ENCODE peak calls at places on chromosomes 16 and 17, in six cellular contexts. T, P, G, J, X and O are unnamed samples.

GRCh38 chr17:48429638-48430586 is at the start of gene SKAP1:
- DNase-seq in J (no peak), P (peak), T (no peak), G (peak), X (peak), O (no peak)

GRCh38 chr17:62626719-62627218 is 701 bp upstream of the MRC2 start:
- DNase-seq in T (no peak), P (no peak), G (no peak), J (no peak), X (no peak), O (no peak)

GRCh38 chr17:62801553-62801952 is 6.6 kb downstream of the MARCHF10 start:
- DNase-seq in G (no peak), X (no peak), P (no peak), T (no peak), J (no peak), O (no peak)

GRCh38 chr17:19996502-19996901 is 12.7 kb upstream of the SPECC1 start:
- DNase-seq in T (no peak), J (no peak), P (no peak), G (no peak), X (no peak), O (no peak)

GRCh38 chr17:39139137-39139516 is 12.3 kb downstream of the PLXDC1 start:
- DNase-seq in X (no peak), P (no peak), J (no peak), T (no peak), G (no peak), O (no peak)

GRCh38 chr17:57432507-57433277 is 176.4 kb downstream of the MSI2 start:
- DNase-seq in G (no peak), J (no peak), T (no peak), P (no peak), X (no peak), O (no peak)

GRCh38 chr17:48505788-48506187 is 25.0 kb downstream of the HOXB1 start:
- DNase-seq in X (peak), P (peak), T (no peak), J (no peak), G (peak), O (no peak)

GRCh38 chr17:75778861-75779249 is 5.8 kb upstream of the UNK start:
- DNase-seq in T (no peak), X (peak), G (no peak), P (no peak), J (peak), O (no peak)

GRCh38 chr17:70654706-70655105 is 485.4 kb downstream of the KCNJ2 start:
- DNase-seq in X (no peak), T (no peak), J (no peak), G (no peak), P (no peak), O (no peak)

GRCh38 chr17:42403150-42403549 is 14.9 kb upstream of the STAT3 start:
- DNase-seq in T (no peak), X (no peak), P (no peak), G (peak), J (no peak), O (no peak)
- H3K27ac ChIP-seq in T (no peak), X (no peak), P (no peak), G (no peak), J (no peak), O (no peak)

DNA sequence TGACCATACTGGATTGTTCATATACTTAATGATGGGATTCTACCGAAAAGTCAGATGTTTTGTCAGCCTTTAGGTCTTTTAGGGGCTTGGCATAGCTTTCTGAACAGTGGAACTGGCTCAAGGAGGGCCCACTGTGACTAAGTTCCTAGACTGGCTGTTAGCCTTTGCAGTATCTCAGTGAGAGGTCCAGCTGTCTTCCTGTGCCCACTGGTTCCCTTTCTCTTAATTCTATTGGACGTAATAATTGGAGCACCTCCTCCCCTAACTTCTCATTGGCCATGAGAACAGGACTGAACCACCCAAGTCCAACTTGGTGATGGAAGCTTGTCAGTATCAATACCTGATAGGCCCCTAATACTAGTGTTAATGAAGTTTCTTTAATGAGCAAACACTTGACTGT is 13.5 kb downstream of the KPNA2 start:
- DNase-seq in J (no peak), T (no peak), P (no peak), G (no peak), X (no peak), O (no peak)
- H3K27ac ChIP-seq in J (no peak), T (no peak), P (no peak), G (no peak), X (no peak), O (no peak)

GRCh38 chr16:77965346-77965745 is 57.0 kb upstream of the CLEC3A start:
- DNase-seq in T (no peak), G (no peak), X (no peak), J (no peak), P (no peak), O (no peak)
- H3K27ac ChIP-seq in T (no peak), G (no peak), X (no peak), J (no peak), P (no peak), O (no peak)

DNA sequence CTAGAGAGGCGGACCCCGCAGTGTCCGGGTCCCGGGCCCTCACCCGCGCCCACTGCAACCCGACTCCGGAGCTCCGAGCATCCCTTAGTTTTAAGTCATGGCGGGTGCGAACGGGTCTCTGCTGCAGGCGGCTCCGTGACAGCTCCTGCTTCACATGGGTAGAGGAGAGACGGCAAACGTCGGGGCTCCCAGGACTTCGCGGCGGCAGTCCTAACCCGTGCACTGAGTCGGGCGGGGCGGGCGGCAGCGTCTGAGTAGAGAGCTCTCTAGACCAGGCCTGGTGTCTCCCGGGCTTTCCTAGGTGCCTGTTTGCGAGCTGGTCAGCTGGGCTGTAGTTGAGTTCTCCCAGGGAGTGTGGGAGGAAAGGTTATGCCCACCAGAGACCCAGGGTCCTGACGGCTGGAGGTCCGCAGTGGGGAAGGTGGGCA is 345 bp downstream of the TSC2 start:
- DNase-seq in P (no peak), G (no peak), T (no peak), J (no peak), X (peak), O (no peak)
- H3K27ac ChIP-seq in P (peak), G (peak), T (peak), J (peak), X (no peak), O (peak)

GRCh38 chr17:40497704-40498103 is 3.7 kb downstream of the TNS4 start:
- DNase-seq in J (no peak), X (no peak), G (no peak), P (no peak), T (no peak), O (no peak)
- H3K27ac ChIP-seq in J (no peak), X (no peak), G (no peak), P (no peak), T (no peak), O (no peak)

DNA sequence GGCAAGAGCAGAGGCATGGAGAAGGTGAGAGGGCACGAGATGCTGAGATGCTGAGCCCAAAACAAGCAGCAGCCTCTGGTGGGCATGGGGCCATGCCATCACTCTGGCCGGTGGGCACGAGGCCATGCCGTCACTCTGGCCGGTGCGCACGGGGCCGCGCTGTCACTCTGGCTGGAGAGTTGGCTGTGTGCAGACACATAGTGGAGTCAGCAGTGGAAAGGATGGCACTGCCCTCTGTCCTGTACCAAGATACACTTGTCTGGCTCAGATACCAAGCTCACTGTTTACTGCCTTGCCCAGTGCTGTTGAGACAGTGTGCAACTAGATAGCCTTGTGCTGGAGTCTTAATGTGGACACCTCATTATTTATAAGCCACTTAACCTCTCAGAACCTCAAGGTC is 45.1 kb downstream of the CYB5D2 start:
- DNase-seq in J (no peak), P (no peak), G (no peak), T (no peak), X (no peak), O (no peak)
- H3K27ac ChIP-seq in J (no peak), P (no peak), G (no peak), T (no peak), X (no peak), O (no peak)

DNA sequence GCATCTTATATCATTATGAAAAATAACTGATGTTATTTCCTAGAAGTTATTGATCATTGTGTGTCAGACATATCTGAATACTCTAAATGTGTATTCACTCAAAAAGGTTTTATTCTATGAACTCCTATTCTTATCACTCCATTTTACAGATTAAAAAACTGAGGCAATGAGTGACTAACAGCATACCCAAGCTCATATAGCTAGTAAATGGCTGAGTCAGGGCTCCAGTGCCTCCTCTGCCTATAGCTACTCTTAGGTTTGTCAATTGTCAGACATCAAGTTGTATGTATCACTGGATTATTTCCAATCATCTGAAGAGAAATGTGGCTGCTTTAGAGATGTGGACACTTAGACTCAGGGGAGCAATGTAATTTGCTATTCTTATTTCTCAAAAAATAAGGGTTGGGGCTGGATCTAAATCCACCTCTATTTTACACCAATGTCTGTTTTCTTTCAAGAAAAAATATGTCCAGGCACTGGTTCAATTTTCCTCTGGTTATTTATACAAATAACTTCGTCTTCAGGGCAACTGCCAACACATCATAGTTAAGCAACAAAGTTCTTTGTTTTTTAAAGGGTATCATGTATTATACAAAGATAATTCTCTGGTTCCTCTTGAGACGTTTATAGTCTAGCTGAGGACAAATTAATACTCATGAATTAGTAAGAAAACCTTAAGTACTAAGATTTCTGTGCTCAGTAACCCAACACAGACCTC is 328.9 kb upstream of the MAF start:
- DNase-seq in G (no peak), J (no peak), X (no peak), P (no peak), T (no peak), O (no peak)
- H3K27ac ChIP-seq in G (no peak), J (no peak), X (no peak), P (no peak), T (no peak), O (no peak)